ENCODE peak calls at places on chromosomes 5 and 9, in six cellular contexts. N is mesendoderm, H is IMR-90, M is mesenchymal stem cell, T is neuronal stem cell, J is H1. F is an unnamed sample. For H3K27me3, the result is how much of the 10 kb centered on the place peaks cover.

GRCh38 chr5:54171645-54172384 is 138.6 kb downstream of the ARL15 start:
- DNase-seq in J (no peak), H (peak), T (no peak), M (no peak), N (no peak), F (no peak)

GRCh38 chr9:106846847-106847246 is 16.1 kb upstream of the ZNF462 start:
- DNase-seq in M (no peak), J (no peak), N (no peak), H (peak), T (no peak), F (no peak)

GRCh38 chr5:39102684-39103155 is 28.5 kb upstream of the RICTOR start:
- DNase-seq in J (no peak), T (no peak), H (peak), M (peak), N (no peak), F (no peak)

GRCh38 chr9:20925256-20926046 is 106.0 kb downstream of the HACD4 start:
- DNase-seq in M (no peak), H (no peak), J (no peak), T (no peak), N (no peak), F (no peak)

GRCh38 chr5:60700347-60700815 is 415 bp upstream of the DEPDC1B start:
- DNase-seq in N (no peak), T (no peak), M (no peak), J (no peak), H (no peak), F (no peak)

GRCh38 chr9:124792976-124793594 is 16.2 kb downstream of the OLFML2A start:
- DNase-seq in N (no peak), T (no peak), H (peak), J (no peak), M (peak), F (no peak)

GRCh38 chr9:470041-470781 is 255.5 kb downstream of the DOCK8 start:
- DNase-seq in J (peak), T (peak), N (peak), M (peak), H (peak), F (peak)

GRCh38 chr5:179599100-179599499 is 24.4 kb downstream of the HNRNPH1 start:
- DNase-seq in M (no peak), J (no peak), T (no peak), H (no peak), N (no peak), F (no peak)

GRCh38 chr9:136110082-136111061 is 8.3 kb downstream of the TMEM250 start:
- DNase-seq in J (no peak), N (peak), M (peak), T (no peak), H (peak), F (peak)

GRCh38 chr5:173736374-173736773 is 119.9 kb upstream of the BOD1 start:
- DNase-seq in J (no peak), M (no peak), H (no peak), N (no peak), T (no peak), F (no peak)

GRCh38 chr9:74096420-74096819 is 400.7 kb upstream of the RORB start:
- DNase-seq in H (no peak), J (no peak), N (no peak), M (no peak), T (no peak), F (no peak)

GRCh38 chr5:177405805-177406204 is 3.6 kb downstream of the F12 start:
- DNase-seq in T (no peak), H (no peak), M (no peak), N (no peak), J (no peak), F (no peak)

GRCh38 chr5:176697929-176698520 is 50.7 kb downstream of the TSPAN17 start:
- DNase-seq in H (no peak), N (peak), M (no peak), J (no peak), T (peak), F (peak)

GRCh38 chr9:88387035-88387732 is 1.1 kb upstream of the SPIN1 start:
- DNase-seq in H (peak), N (peak), M (peak), T (no peak), J (no peak), F (no peak)

GRCh38 chr5:139579-140442 is 47.8 kb downstream of the PLEKHG4B start:
- DNase-seq in H (no peak), J (no peak), M (no peak), N (no peak), T (no peak), F (no peak)

GRCh38 chr9:85949591-85950335 is 8.8 kb downstream of the NAA35 start:
- DNase-seq in N (no peak), J (no peak), T (no peak), M (peak), H (peak), F (no peak)

GRCh38 chr9:28212979-28213378 is 639.7 kb upstream of the C9orf72 start:
- DNase-seq in T (no peak), H (peak), N (peak), J (no peak), M (peak), F (no peak)

GRCh38 chr5:136802382-136802781 is 437.0 kb upstream of the TRPC7 start:
- DNase-seq in J (no peak), N (peak), H (peak), T (peak), M (no peak), F (no peak)

GRCh38 chr5:122089614-122090013 is 11.6 kb upstream of the LOX start:
- DNase-seq in T (no peak), N (no peak), H (peak), J (no peak), M (peak), F (no peak)

GRCh38 chr9:133478851-133479711 is at the start of gene SLC2A6:
- DNase-seq in H (peak), T (peak), N (peak), M (peak), J (peak), F (peak)

GRCh38 chr9:94772654-94773303 is 46.3 kb downstream of the AOPEP start:
- DNase-seq in J (no peak), T (no peak), N (no peak), H (peak), M (peak), F (no peak)

GRCh38 chr9:121201045-121201737 is 478 bp downstream of the RAB14 start:
- DNase-seq in M (no peak), J (peak), H (no peak), N (peak), T (peak), F (no peak)

GRCh38 chr5:180590543-180591248 is 603 bp downstream of the SCGB3A1 start:
- DNase-seq in T (no peak), J (peak), H (no peak), M (no peak), N (no peak), F (no peak)

GRCh38 chr5:72208324-72208723 is 101.0 kb downstream of the MAP1B start:
- DNase-seq in H (no peak), J (no peak), N (no peak), M (no peak), T (no peak), F (no peak)

GRCh38 chr9:129933709-129934586 is 98.7 kb downstream of the USP20 start:
- DNase-seq in M (peak), N (no peak), J (no peak), T (no peak), H (peak), F (no peak)

GRCh38 chr5:107467137-107467932 is 203.4 kb downstream of the EFNA5 start:
- DNase-seq in H (no peak), M (no peak), N (peak), J (no peak), T (no peak), F (no peak)

GRCh38 chr5:36688722-36689121 is 82.3 kb downstream of the SLC1A3 start:
- DNase-seq in M (peak), H (peak), J (no peak), T (no peak), N (peak), F (no peak)

GRCh38 chr9:14029811-14030210 is 284.1 kb downstream of the NFIB start:
- DNase-seq in M (no peak), J (no peak), H (no peak), N (no peak), T (no peak), F (no peak)

GRCh38 chr5:141003791-141004601 is 37.7 kb downstream of the PCDHAC2 start:
- DNase-seq in H (no peak), J (peak), T (no peak), M (peak), N (peak), F (peak)
- H4K8ac ChIP-seq in H (no peak), J (no peak), T (no peak), M (no peak), N (no peak), F (no peak)

DNA sequence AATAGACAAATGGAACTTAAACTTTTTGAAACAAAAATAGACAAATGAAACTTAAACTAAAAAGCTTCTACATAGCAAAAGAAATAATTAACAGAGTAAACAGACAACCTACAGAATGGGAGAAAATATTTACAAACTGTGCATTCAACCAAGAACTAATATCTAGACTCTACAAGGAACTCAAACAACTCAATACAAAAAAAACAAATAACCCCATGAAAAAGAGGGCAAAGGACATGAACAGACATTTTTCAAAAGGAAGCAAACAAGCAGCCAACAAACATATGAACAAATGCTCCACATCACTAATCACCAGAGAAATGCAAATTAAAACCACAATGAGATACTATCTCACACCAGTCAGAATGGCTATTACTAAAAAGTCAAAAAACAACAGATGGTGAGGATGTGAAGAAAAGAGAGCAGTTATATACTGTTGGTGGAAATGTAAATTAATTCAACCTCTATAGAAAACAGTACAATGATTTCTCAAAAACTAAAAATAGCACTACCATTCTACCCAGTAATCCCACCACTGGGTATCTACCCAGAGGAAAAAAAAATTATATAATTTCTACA is 170.8 kb upstream of the RGMB start:
- DNase-seq in J (no peak), M (no peak), H (no peak), N (no peak), T (no peak), F (no peak)
- H2BK15ac ChIP-seq in J (no peak), M (no peak), H (no peak), N (no peak), T (no peak), F (no peak)

GRCh38 chr5:117065161-117065560 is 490.5 kb upstream of the SEMA6A start:
- DNase-seq in M (no peak), J (no peak), N (no peak), H (no peak), T (no peak), F (no peak)
- H3K27me3 ChIP-seq in M (under half), J (under half), N (under half), H (under half), T (under half), F (under half)

GRCh38 chr5:151741678-151742423 is 16.6 kb downstream of the ATOX1 start:
- DNase-seq in T (no peak), H (peak), M (peak), N (peak), J (no peak), F (no peak)

GRCh38 chr5:151739395-151739794 is 19.0 kb downstream of the ATOX1 start:
- DNase-seq in T (no peak), M (no peak), H (no peak), J (no peak), N (peak), F (no peak)

GRCh38 chr5:151740958-151741373 is 17.5 kb downstream of the ATOX1 start:
- DNase-seq in J (no peak), H (peak), N (no peak), M (peak), T (no peak), F (no peak)

GRCh38 chr5:151739939-151740335 is 18.5 kb downstream of the ATOX1 start:
- DNase-seq in T (no peak), J (no peak), H (peak), M (peak), N (peak), F (no peak)

DNA sequence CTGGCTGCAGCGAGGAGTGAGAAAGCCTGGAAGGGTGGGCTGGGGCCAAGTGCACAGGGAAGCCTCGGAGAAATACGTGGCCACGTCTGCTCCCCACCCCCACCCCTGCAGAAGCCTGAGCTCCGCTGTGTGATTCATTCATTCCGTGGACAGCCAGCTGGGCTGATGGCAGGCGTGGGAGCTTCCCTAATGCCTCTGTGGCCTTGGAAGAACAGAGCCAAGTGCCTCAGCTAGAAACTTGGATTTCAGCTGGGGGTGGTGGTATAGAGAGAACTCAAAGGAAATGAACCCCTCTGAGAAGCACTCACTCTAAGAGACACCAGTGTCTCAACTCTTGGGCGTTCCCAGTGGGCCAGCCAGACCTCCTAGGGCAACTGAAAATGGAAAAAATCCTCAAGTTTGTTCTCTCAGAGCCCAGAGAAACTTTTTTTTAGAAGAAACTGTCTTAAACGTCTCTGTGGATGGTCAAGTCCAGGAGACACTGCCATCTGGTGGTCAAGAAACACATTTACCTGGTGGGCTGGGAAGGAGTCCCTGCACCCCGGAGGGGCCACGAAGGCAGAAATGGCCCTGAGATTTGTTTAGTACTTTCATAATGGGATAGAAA is 18.0 kb downstream of the ATOX1 start:
- DNase-seq in J (peak), T (peak), M (peak), N (peak), H (peak), F (peak)
- H4K8ac ChIP-seq in J (no peak), T (no peak), M (peak), N (no peak), H (peak), F (no peak)

GRCh38 chr5:150184006-150184405 is 5.9 kb upstream of the SLC6A7 start:
- DNase-seq in J (no peak), H (no peak), M (no peak), N (no peak), T (no peak), F (no peak)

GRCh38 chr5:150181766-150182545 is 7.9 kb upstream of the SLC6A7 start:
- DNase-seq in J (no peak), M (no peak), T (no peak), N (no peak), H (peak), F (no peak)

GRCh38 chr5:150182774-150183173 is 7.1 kb upstream of the SLC6A7 start:
- DNase-seq in H (no peak), T (no peak), M (no peak), J (no peak), N (no peak), F (no peak)

GRCh38 chr5:150184990-150185952 is 4.6 kb upstream of the SLC6A7 start:
- DNase-seq in T (no peak), J (no peak), H (no peak), N (peak), M (no peak), F (no peak)

GRCh38 chr5:150183436-150183835 is 6.4 kb upstream of the SLC6A7 start:
- DNase-seq in M (no peak), T (no peak), H (no peak), J (no peak), N (no peak), F (no peak)
- H2BK15ac ChIP-seq in M (no peak), T (no peak), H (no peak), J (no peak), N (no peak), F (no peak)

DNA sequence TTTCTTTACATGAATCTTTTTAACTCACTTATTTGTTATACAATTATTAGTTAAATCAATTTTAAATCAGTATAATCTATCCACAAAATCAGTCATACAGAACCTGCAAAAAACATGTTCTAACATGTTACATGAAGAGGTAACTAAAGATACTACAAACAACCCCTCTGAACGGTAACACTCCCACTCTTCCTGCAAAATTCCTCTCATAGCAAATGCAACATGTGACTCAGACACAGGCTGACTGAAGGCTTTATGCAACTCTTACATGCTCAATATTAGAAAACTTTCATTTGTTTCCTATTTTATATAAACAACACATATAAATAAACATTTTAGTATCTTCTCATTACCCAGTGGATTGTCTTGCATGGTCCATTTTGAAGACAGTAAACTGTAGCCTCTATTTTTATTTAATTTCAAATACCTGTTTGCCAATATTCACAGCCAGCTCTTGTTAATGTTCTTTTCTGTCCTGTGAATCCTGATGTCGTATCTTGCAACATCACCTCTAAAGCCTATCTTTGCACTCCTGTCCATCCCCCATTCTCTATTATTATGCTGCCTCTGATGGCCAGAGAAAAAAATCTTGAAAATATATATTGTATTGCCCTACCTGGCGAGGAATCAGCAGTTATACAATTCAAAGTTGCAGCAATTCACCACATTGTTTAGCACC is 100.5 kb upstream of the CCDC152 start:
- DNase-seq in T (no peak), H (no peak), N (peak), J (no peak), M (peak), F (no peak)
- H3K27me3 ChIP-seq in T (under half), H (under half), N (under half), J (under half), M (under half), F (under half)

DNA sequence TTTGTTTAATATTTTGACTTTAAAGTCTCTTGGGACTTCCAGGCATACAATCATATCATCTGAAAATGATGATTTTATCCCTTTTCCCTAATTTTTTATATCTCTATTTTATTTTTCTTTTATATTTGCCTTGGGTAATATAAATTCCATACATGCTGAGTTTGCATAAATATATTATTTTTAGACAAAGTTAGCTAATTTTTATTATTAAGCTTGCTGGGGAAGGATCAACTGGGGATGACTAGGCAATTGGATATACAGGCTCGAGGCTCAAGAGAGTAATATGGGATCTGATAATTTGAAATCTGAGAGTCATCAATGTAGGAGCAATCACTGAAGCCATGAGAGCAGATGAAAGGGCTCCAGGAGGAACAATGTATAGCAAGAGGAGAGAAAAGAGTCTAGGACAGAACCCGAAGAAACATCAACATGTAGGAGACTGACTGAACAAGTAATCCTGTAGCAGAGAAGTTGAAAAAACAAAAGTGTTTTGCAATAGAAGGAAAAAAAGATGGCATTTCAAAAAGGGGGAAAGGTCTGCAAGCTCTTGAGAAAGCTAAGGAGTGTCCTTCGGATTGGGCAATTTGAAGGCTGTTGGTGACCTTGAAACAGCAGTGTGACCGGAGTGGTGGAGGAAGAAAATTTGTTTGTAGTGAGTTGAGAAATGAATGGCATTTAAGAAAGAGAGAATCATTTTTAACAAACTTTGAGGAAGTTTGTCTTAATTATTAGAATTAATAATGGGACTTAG is 17.0 kb upstream of the RHOBTB3 start:
- DNase-seq in M (peak), J (no peak), T (no peak), H (no peak), N (no peak), F (no peak)
- H4K8ac ChIP-seq in M (no peak), J (no peak), T (no peak), H (no peak), N (no peak), F (no peak)

F was measured in H9.